ENCODE peak calls at places on chromosomes 16 and 17, in six cellular contexts. F, R, V, T, O and G are unnamed samples.

GRCh38 chr17:43372273-43372911 is 26.4 kb upstream of the ARL4D start:
- DNase-seq in F (no peak), R (no peak), V (no peak), T (no peak), O (peak; percentile 47), G (no peak)

GRCh38 chr17:42548070-42548837 is 4.5 kb upstream of the HSD17B1 start:
- DNase-seq in F (no peak), R (peak; percentile 83), V (no peak), T (no peak), O (peak; percentile 93), G (no peak)

GRCh38 chr17:82292251-82293154 is 19.0 kb upstream of the CSNK1D start:
- DNase-seq in F (peak; percentile 98), R (peak; percentile 96), V (peak; percentile 95), T (peak; percentile 97), O (peak; percentile 97), G (peak; percentile 91)

GRCh38 chr16:55273959-55274358 is 50.0 kb upstream of the IRX6 start:
- DNase-seq in F (no peak), R (no peak), V (no peak), T (no peak), O (no peak), G (no peak)

GRCh38 chr17:35212668-35213067 is 18.5 kb upstream of the SLC35G3 start:
- DNase-seq in F (no peak), R (no peak), V (no peak), T (no peak), O (no peak), G (no peak)

GRCh38 chr16:2952679-2953078 is 11.4 kb upstream of the KREMEN2 start:
- DNase-seq in F (no peak), R (no peak), V (no peak), T (no peak), O (no peak), G (no peak)

GRCh38 chr16:1317479-1318267 is 8.2 kb downstream of the UBE2I start:
- DNase-seq in F (no peak), R (no peak), V (no peak), T (no peak), O (no peak), G (no peak)

GRCh38 chr16:57556941-57557541 is 14.6 kb downstream of the ADGRG5 start:
- DNase-seq in F (no peak), R (no peak), V (no peak), T (no peak), O (no peak), G (no peak)

GRCh38 chr16:56673916-56674315 is 4.3 kb downstream of the MT1H start:
- DNase-seq in F (peak; percentile 20), R (no peak), V (no peak), T (no peak), O (peak; percentile 30), G (no peak)

GRCh38 chr17:29867643-29868181 is 62.3 kb downstream of the SSH2 start:
- DNase-seq in F (no peak), R (no peak), V (no peak), T (no peak), O (no peak), G (no peak)

GRCh38 chr16:55283776-55284717 is 40.0 kb upstream of the IRX6 start:
- DNase-seq in F (no peak), R (no peak), V (no peak), T (no peak), O (no peak), G (no peak)

GRCh38 chr17:28416703-28417311 is 10.8 kb upstream of the SLC46A1 start:
- DNase-seq in F (peak; percentile 59), R (peak; percentile 63), V (no peak), T (no peak), O (peak; percentile 68), G (no peak)

GRCh38 chr16:54934536-54935410 is 4.1 kb downstream of the IRX5 start:
- DNase-seq in F (no peak), R (no peak), V (no peak), T (no peak), O (no peak), G (no peak)

GRCh38 chr16:69301861-69302260 is 9.3 kb upstream of the VPS4A start:
- DNase-seq in F (no peak), R (no peak), V (no peak), T (no peak), O (no peak), G (no peak)

GRCh38 chr16:79097090-79097489 is 503.4 kb downstream of the MAF start:
- DNase-seq in F (no peak), R (no peak), V (no peak), T (no peak), O (no peak), G (no peak)

GRCh38 chr16:30659507-30660423 is 1.5 kb downstream of the FBRS start:
- DNase-seq in F (no peak), R (peak; percentile 77), V (no peak), T (no peak), O (peak; percentile 46), G (no peak)

GRCh38 chr16:53864819-53865491 is 161.0 kb downstream of the FTO start:
- DNase-seq in F (peak; percentile 24), R (no peak), V (no peak), T (no peak), O (no peak), G (no peak)

GRCh38 chr17:35082073-35082657 is 18.7 kb upstream of the RFFL start:
- DNase-seq in F (peak; percentile 84), R (no peak), V (no peak), T (no peak), O (no peak), G (no peak)

GRCh38 chr17:48478224-48479013 is 48.4 kb upstream of the SKAP1 start:
- DNase-seq in F (no peak), R (peak; percentile 51), V (no peak), T (no peak), O (no peak), G (no peak)

GRCh38 chr17:82767041-82767754 is 15.3 kb downstream of the TBCD start:
- DNase-seq in F (peak; percentile 38), R (no peak), V (no peak), T (no peak), O (peak; percentile 72), G (peak; percentile 42)

GRCh38 chr17:73343168-73343634 is 31.4 kb upstream of the CDC42EP4 start:
- DNase-seq in F (peak; percentile 88), R (no peak), V (no peak), T (peak; percentile 84), O (peak; percentile 51), G (peak; percentile 76)

GRCh38 chr17:19382581-19383444 is 4.2 kb downstream of the MFAP4 start:
- DNase-seq in F (no peak), R (peak; percentile 38), V (no peak), T (no peak), O (no peak), G (no peak)

GRCh38 chr16:88510091-88510719 is 57.1 kb downstream of the ZFPM1 start:
- DNase-seq in F (no peak), R (no peak), V (no peak), T (no peak), O (no peak), G (no peak)

GRCh38 chr16:88511060-88511459 is 58.0 kb downstream of the ZFPM1 start:
- DNase-seq in F (no peak), R (no peak), V (no peak), T (no peak), O (no peak), G (no peak)

GRCh38 chr16:88508868-88509748 is 56.0 kb downstream of the ZFPM1 start:
- DNase-seq in F (no peak), R (no peak), V (no peak), T (no peak), O (peak; percentile 53), G (no peak)

GRCh38 chr16:88508376-88508867 is 55.3 kb downstream of the ZFPM1 start:
- DNase-seq in F (no peak), R (no peak), V (no peak), T (no peak), O (no peak), G (no peak)

GRCh38 chr16:88509749-88510069 is 56.6 kb downstream of the ZFPM1 start:
- DNase-seq in F (no peak), R (no peak), V (no peak), T (no peak), O (no peak), G (no peak)
- H3K27ac ChIP-seq in F (no peak overlapping the region), R (no peak overlapping the region), V (no peak overlapping the region), T (no peak overlapping the region), O (peak overlapping the region; percentile 8), G (no peak overlapping the region)

GRCh38 chr16:23209606-23210005 is 27.1 kb downstream of the SCNN1G start:
- DNase-seq in F (no peak), R (no peak), V (no peak), T (no peak), O (peak; percentile 47), G (no peak)

GRCh38 chr16:23206986-23207385 is 24.4 kb downstream of the SCNN1G start:
- DNase-seq in F (no peak), R (no peak), V (no peak), T (no peak), O (no peak), G (no peak)

GRCh38 chr16:23202166-23202565 is 19.6 kb downstream of the SCNN1G start:
- DNase-seq in F (no peak), R (no peak), V (no peak), T (no peak), O (no peak), G (no peak)

DNA sequence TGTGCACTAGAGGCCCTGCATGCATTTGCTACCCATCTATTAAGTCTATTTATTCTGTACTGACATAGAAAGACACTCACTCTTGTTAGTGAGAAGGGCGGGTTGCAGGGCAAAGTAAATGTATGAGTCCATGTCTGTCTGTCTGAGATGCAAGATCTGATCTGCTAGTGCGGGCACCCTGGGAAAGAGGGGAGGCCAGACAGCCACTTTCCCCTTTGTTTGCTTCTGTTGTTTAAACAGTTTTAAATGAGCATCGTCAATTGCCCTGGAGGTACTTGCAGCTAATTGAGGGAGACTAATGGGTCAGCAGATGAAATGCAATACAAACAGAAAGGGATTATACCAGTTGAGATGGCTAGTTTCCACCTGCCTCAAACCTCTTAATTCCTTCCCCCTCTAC is 24.9 kb downstream of the SCNN1G start:
- DNase-seq in F (no peak), R (no peak), V (no peak), T (no peak), O (no peak), G (no peak)
- H3K27ac ChIP-seq in F (no peak overlapping the region), R (no peak overlapping the region), V (no peak overlapping the region), T (no peak overlapping the region), O (no peak overlapping the region), G (no peak overlapping the region)

GRCh38 chr17:40326832-40327199 is 17.8 kb downstream of the RARA start:
- DNase-seq in F (no peak), R (no peak), V (no peak), T (no peak), O (no peak), G (no peak)
- H3K27ac ChIP-seq in F (no peak overlapping the region), R (peak overlapping the region; percentile 93), V (peak overlapping the region; percentile 90), T (no peak overlapping the region), O (peak overlapping the region; percentile 94), G (no peak overlapping the region)

GRCh38 chr16:75114946-75115825 is 1.4 kb downstream of the LDHD start:
- DNase-seq in F (no peak), R (no peak), V (no peak), T (no peak), O (no peak), G (no peak)

GRCh38 chr16:75118943-75119539 is 2.5 kb upstream of the LDHD start:
- DNase-seq in F (no peak), R (no peak), V (no peak), T (no peak), O (no peak), G (no peak)

GRCh38 chr16:75116081-75116910 is at the start of gene LDHD:
- DNase-seq in F (no peak), R (no peak), V (peak; percentile 55), T (peak; percentile 96), O (peak; percentile 90), G (peak; percentile 91)

GRCh38 chr16:75114179-75114945 is 2.2 kb downstream of the LDHD start:
- DNase-seq in F (no peak), R (no peak), V (no peak), T (no peak), O (no peak), G (no peak)

GRCh38 chr16:75116911-75117245 is 298 bp upstream of the LDHD start:
- DNase-seq in F (no peak), R (no peak), V (no peak), T (no peak), O (no peak), G (no peak)
- H3K27ac ChIP-seq in F (no peak overlapping the region), R (no peak overlapping the region), V (no peak overlapping the region), T (peak overlapping the region; percentile 86), O (no peak overlapping the region), G (no peak overlapping the region)